ENCODE peak calls at places on chromosomes 4 and X, in four cellular contexts. L is HepG2, F is A549, W is SK-N-SH. R is an unnamed sample.

GRCh38 chr4:153152453-153153338 is 51.5 kb upstream of the TRIM2 start:
- DNase-seq in L (no peak), F (no peak), W (peak), R (no peak)

GRCh38 chrX:152904151-152905080 is 6.5 kb downstream of the ZNF185 start:
- DNase-seq in L (no peak), F (peak), W (peak), R (no peak)

GRCh38 chr4:173185832-173186545 is 17.4 kb downstream of the GALNT7 start:
- DNase-seq in L (no peak), F (peak), W (no peak), R (no peak)

GRCh38 chr4:139665690-139666529 is at the start of gene MGST2:
- DNase-seq in L (peak), F (peak), W (peak), R (no peak)

GRCh38 chr4:184237612-184238011 is 19.9 kb upstream of the ENPP6 start:
- DNase-seq in L (no peak), F (no peak), W (no peak), R (no peak)

GRCh38 chrX:129360175-129360574 is 163.1 kb downstream of the SMARCA1 start:
- DNase-seq in L (peak), F (peak), W (peak), R (peak)

GRCh38 chr4:156473175-156473574 is 498.4 kb downstream of the PDGFC start:
- DNase-seq in L (no peak), F (no peak), W (no peak), R (no peak)

GRCh38 chrX:38816158-38816557 is 14.9 kb downstream of the MID1IP1 start:
- DNase-seq in L (no peak), F (no peak), W (no peak), R (no peak)

GRCh38 chr4:126986005-126986404 is 646.8 kb upstream of the INTU start:
- DNase-seq in L (no peak), F (no peak), W (no peak), R (no peak)

GRCh38 chr4:142331132-142331531 is 515.0 kb downstream of the INPP4B start:
- DNase-seq in L (no peak), F (no peak), W (no peak), R (no peak)

GRCh38 chrX:149877636-149878035 is 3.3 kb upstream of the MAGEA8 start:
- DNase-seq in L (no peak), F (peak), W (no peak), R (no peak)

GRCh38 chrX:66632986-66633385 is 5.9 kb downstream of the EDA2R start:
- DNase-seq in L (no peak), F (no peak), W (no peak), R (no peak)

GRCh38 chrX:8724176-8724757 is 7.7 kb downstream of the ANOS1 start:
- DNase-seq in L (no peak), F (peak), W (peak), R (no peak)

GRCh38 chr4:90127706-90128345 is 632 bp downstream of the CCSER1 start:
- DNase-seq in L (no peak), F (no peak), W (peak), R (no peak)

GRCh38 chrX:23118890-23119527 is 119.2 kb downstream of the DDX53 start:
- DNase-seq in L (no peak), F (no peak), W (no peak), R (no peak)

GRCh38 chrX:23118163-23118562 is 118.4 kb downstream of the DDX53 start:
- DNase-seq in L (no peak), F (no peak), W (no peak), R (no peak)

DNA sequence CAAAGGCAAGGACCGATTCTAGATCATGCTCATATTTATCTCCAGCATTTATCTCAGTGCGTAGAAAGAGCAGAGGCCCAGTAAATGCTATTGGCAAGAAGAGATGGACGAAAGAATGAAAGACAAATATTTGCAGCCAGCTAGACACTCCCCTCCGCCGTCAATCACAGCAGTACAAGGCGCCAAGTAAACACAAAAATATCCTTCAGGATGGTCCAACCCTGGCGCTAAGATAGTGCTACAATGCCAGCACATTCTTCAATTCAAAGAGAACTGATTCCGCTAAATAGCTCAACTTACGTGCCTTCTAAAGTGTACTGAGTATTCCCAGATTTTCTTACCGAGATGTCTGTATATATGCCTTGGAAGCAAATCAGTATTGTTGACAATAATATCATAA is 114.5 kb downstream of the DDX53 start:
- DNase-seq in L (no peak), F (no peak), W (no peak), R (no peak)
- TF ChIP-seq PBX3 in L (no peak), F (no peak), W (no peak), R (no peak)

DNA sequence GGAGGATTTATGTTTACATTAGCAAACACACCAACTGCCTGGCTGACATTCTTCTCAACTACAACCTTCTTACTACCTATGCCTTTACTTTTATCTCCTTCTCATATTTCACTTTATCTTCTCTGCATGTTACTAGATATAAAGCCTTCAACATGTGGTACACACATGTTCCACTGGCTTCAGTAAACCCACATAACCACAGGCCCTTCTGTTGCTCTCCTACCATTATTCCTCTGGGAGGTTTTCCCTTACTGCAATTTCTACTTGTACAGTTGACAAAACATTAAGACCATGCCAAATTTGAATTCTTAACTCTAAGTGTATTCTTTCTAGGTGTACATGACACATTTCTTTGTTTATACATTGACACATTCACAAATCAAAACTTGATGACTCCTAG is 133.1 kb downstream of the ARAP2 start:
- DNase-seq in L (no peak), F (no peak), W (no peak), R (no peak)
- TF ChIP-seq PBX3 in L (no peak), F (no peak), W (no peak), R (no peak)

GRCh38 chrX:40157228-40158035 is 59.7 kb upstream of the BCOR start:
- DNase-seq in L (no peak), F (no peak), W (no peak), R (no peak)
- TF ChIP-seq PBX3 in L (no peak), F (no peak), W (no peak), R (no peak)

DNA sequence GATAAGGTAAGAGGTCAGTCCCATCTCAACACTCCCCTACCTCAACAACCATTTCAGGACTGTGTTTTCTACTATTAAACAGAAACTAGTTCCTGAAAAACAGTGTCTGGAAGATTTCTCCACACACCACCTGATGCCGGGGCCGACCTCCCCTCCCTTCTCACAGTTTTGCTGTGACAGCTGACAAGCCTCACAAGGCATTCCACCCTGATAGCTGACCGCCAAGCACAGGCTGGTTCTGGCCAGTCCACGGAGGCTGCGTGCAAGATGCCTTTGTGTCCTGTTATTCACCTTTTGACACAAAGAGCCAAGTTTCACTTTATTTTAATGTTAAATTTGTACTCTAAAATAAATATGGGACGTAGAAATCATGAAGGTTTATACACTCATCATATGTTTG is 758.6 kb downstream of the PDHA2 start:
- DNase-seq in L (no peak), F (no peak), W (no peak), R (no peak)
- TF ChIP-seq PBX3 in L (no peak), F (no peak), W (no peak), R (no peak)

DNA sequence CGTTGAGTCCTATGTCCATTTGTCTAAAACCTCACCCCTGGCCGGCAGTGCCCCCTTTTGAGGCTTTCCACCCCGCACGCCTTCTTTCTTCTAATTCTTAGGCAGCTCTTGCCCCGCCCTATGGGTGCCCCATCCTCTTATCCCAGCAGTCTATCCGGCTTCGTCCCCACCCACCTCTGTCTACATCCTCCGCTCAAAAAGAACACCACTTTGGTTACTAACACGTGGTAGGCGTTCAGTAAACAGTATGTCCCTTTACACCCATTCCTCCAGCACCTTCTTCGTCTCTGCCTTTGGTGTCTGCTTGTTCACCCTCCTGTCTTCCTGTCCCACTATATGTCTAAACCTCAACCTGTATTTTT is 39.2 kb downstream of the STARD8 start:
- DNase-seq in L (no peak), F (peak), W (no peak), R (no peak)
- TF ChIP-seq PBX3 in L (no peak), F (no peak), W (no peak), R (no peak)